ENCODE peak calls at places on chromosomes 5 and 9, in ten cellular contexts. One of them, this sample, is unnamed.

GRCh38 chr5:158979749-158980521 is 119.8 kb downstream of the EBF1 start:
- DNase-seq in HT1080: peak
- DNase-seq in mammary epithelial cell: peak
- DNase-seq in Calu3: peak
- DNase-seq in HEK293T: no peak
- DNase-seq in osteoblast: peak
- DNase-seq in lung: peak
- DNase-seq in RWPE1: peak
- DNase-seq in HCT116: no peak
- DNase-seq in GM18507: no peak
- DNase-seq in this sample: peak

GRCh38 chr9:137781906-137782585 is 95.5 kb upstream of the CACNA1B start:
- DNase-seq in HT1080: no peak
- DNase-seq in mammary epithelial cell: no peak
- DNase-seq in Calu3: no peak
- DNase-seq in HEK293T: no peak
- DNase-seq in osteoblast: peak
- DNase-seq in lung: no peak
- DNase-seq in RWPE1: no peak
- DNase-seq in HCT116: no peak
- DNase-seq in GM18507: no peak
- DNase-seq in this sample: no peak

GRCh38 chr5:81749562-81750307 is 1.2 kb downstream of the SSBP2 start:
- DNase-seq in HT1080: no peak
- DNase-seq in mammary epithelial cell: peak
- DNase-seq in Calu3: peak
- DNase-seq in HEK293T: peak
- DNase-seq in osteoblast: peak
- DNase-seq in lung: peak
- DNase-seq in RWPE1: peak
- DNase-seq in HCT116: no peak
- DNase-seq in GM18507: peak
- DNase-seq in this sample: peak

GRCh38 chr5:154567155-154567554 is 89.1 kb upstream of the HAND1 start:
- DNase-seq in HT1080: no peak
- DNase-seq in mammary epithelial cell: no peak
- DNase-seq in Calu3: no peak
- DNase-seq in HEK293T: no peak
- DNase-seq in osteoblast: no peak
- DNase-seq in lung: no peak
- DNase-seq in RWPE1: no peak
- DNase-seq in HCT116: no peak
- DNase-seq in GM18507: no peak
- DNase-seq in this sample: no peak

GRCh38 chr5:86749841-86750240 is 132.1 kb downstream of the COX7C start:
- DNase-seq in HT1080: no peak
- DNase-seq in mammary epithelial cell: no peak
- DNase-seq in Calu3: no peak
- DNase-seq in HEK293T: no peak
- DNase-seq in osteoblast: no peak
- DNase-seq in lung: no peak
- DNase-seq in RWPE1: peak
- DNase-seq in HCT116: no peak
- DNase-seq in GM18507: no peak
- DNase-seq in this sample: no peak

GRCh38 chr9:10251490-10251889 is 361.3 kb downstream of the PTPRD start:
- DNase-seq in HT1080: peak
- DNase-seq in mammary epithelial cell: peak
- DNase-seq in Calu3: no peak
- DNase-seq in HEK293T: no peak
- DNase-seq in osteoblast: no peak
- DNase-seq in lung: no peak
- DNase-seq in RWPE1: peak
- DNase-seq in HCT116: no peak
- DNase-seq in GM18507: no peak
- DNase-seq in this sample: peak

GRCh38 chr9:17068671-17069070 is 66.2 kb upstream of the CNTLN start:
- DNase-seq in HT1080: no peak
- DNase-seq in mammary epithelial cell: no peak
- DNase-seq in Calu3: no peak
- DNase-seq in HEK293T: no peak
- DNase-seq in osteoblast: no peak
- DNase-seq in lung: no peak
- DNase-seq in RWPE1: no peak
- DNase-seq in HCT116: no peak
- DNase-seq in GM18507: no peak
- DNase-seq in this sample: no peak

GRCh38 chr9:37999501-38000189 is 69.4 kb downstream of the SHB start:
- DNase-seq in HT1080: peak
- DNase-seq in mammary epithelial cell: peak
- DNase-seq in Calu3: no peak
- DNase-seq in HEK293T: no peak
- DNase-seq in osteoblast: peak
- DNase-seq in lung: no peak
- DNase-seq in RWPE1: peak
- DNase-seq in HCT116: no peak
- DNase-seq in GM18507: no peak
- DNase-seq in this sample: no peak

This sample was measured in cardiac muscle cell.